ENCODE peak calls at places on chromosome 18, in eight cellular contexts. N is psoas muscle, Y is prostate gland, S is PC-9, T is DND-41, A is mammary epithelial cell, X is cardiac fibroblast, K is lower leg skin. F is an unnamed sample.

GRCh38 chr18:37452015-37452414 is 113.6 kb downstream of the CELF4 start:
- DNase-seq in N (no peak), Y (no peak), S (no peak), T (no peak), A (no peak), X (no peak), K (no peak), F (no peak)

GRCh38 chr18:71431171-71431570 is 1113.0 kb downstream of the CBLN2 start:
- DNase-seq in N (no peak), Y (no peak), S (no peak), T (no peak), A (no peak), X (no peak), K (no peak), F (no peak)

GRCh38 chr18:22324191-22325131 is 93.3 kb downstream of the CTAGE1 start:
- DNase-seq in N (no peak), Y (no peak), S (no peak), T (no peak), A (no peak), X (peak; percentile 66), K (no peak), F (no peak)

GRCh38 chr18:21897811-21898210 is 157.2 kb downstream of the MIB1 start:
- DNase-seq in N (no peak), Y (peak; percentile 22), S (peak; percentile 24), T (peak; percentile 32), A (peak; percentile 39), X (peak; percentile 63), K (no peak), F (no peak)

GRCh38 chr18:63974991-63975390 is 5.1 kb downstream of the SERPINB8 start:
- DNase-seq in N (no peak), Y (no peak), S (no peak), T (peak; percentile 44), A (peak; percentile 45), X (peak; percentile 65), K (no peak), F (no peak)

GRCh38 chr18:54358495-54358793 is 738 bp downstream of the C18orf54 start:
- DNase-seq in N (no peak), Y (no peak), S (no peak), T (no peak), A (peak; percentile 24), X (peak; percentile 29), K (peak; percentile 14), F (no peak)

GRCh38 chr18:51753365-51754057 is 556.0 kb upstream of the MEX3C start:
- DNase-seq in N (no peak), Y (no peak), S (no peak), T (no peak), A (no peak), X (no peak), K (no peak), F (no peak)

GRCh38 chr18:57107141-57107832 is 39.6 kb upstream of the BOD1L2 start:
- DNase-seq in N (no peak), Y (no peak), S (no peak), T (peak; percentile 9), A (peak; percentile 20), X (peak; percentile 26), K (no peak), F (peak; percentile 4)

GRCh38 chr18:73365018-73365417 is 497.2 kb upstream of the NETO1 start:
- DNase-seq in N (no peak), Y (no peak), S (no peak), T (no peak), A (no peak), X (peak; percentile 19), K (no peak), F (no peak)

GRCh38 chr18:7567487-7568425 is 640 bp downstream of the PTPRM start:
- DNase-seq in N (peak; percentile 62), Y (peak; percentile 28), S (peak; percentile 49), T (no peak), A (peak; percentile 54), X (peak; percentile 73), K (peak; percentile 34), F (no peak)

GRCh38 chr18:59114160-59114559 is 25.5 kb upstream of the SEC11C start:
- DNase-seq in N (no peak), Y (no peak), S (no peak), T (no peak), A (no peak), X (no peak), K (no peak), F (no peak)

GRCh38 chr18:68833756-68834155 is 35.9 kb downstream of the CCDC102B start:
- DNase-seq in N (no peak), Y (no peak), S (no peak), T (no peak), A (no peak), X (no peak), K (no peak), F (peak; percentile 27)

GRCh38 chr18:2147866-2148265 is 423.4 kb downstream of the METTL4 start:
- DNase-seq in N (peak; percentile 60), Y (peak; percentile 59), S (no peak), T (no peak), A (peak; percentile 95), X (peak; percentile 71), K (peak; percentile 14), F (no peak)

GRCh38 chr18:58058720-58059119 is 14.7 kb downstream of the NEDD4L start:
- DNase-seq in N (no peak), Y (no peak), S (no peak), T (no peak), A (peak; percentile 44), X (no peak), K (no peak), F (no peak)

GRCh38 chr18:14978962-14979535 is 231.1 kb downstream of the ANKRD30B start:
- DNase-seq in N (no peak), Y (no peak), S (peak; percentile 33), T (peak; percentile 41), A (no peak), X (no peak), K (no peak), F (no peak)

GRCh38 chr18:4510709-4511108 is 55.6 kb upstream of the DLGAP1 start:
- DNase-seq in N (no peak), Y (no peak), S (no peak), T (no peak), A (peak; percentile 0), X (peak; percentile 4), K (no peak), F (no peak)

GRCh38 chr18:715626-716025 is 3.2 kb upstream of the ENOSF1 start:
- DNase-seq in N (no peak), Y (no peak), S (no peak), T (no peak), A (peak; percentile 83), X (peak; percentile 56), K (no peak), F (no peak)

GRCh38 chr18:74804677-74805076 is 207.0 kb downstream of the ZNF407 start:
- DNase-seq in N (no peak), Y (no peak), S (no peak), T (no peak), A (no peak), X (no peak), K (no peak), F (no peak)

GRCh38 chr18:36706313-36706881 is 122.4 kb downstream of the TPGS2 start:
- DNase-seq in N (no peak), Y (no peak), S (no peak), T (no peak), A (no peak), X (no peak), K (no peak), F (no peak)

GRCh38 chr18:4134691-4135090 is 320.4 kb downstream of the DLGAP1 start:
- DNase-seq in N (no peak), Y (no peak), S (no peak), T (no peak), A (no peak), X (no peak), K (no peak), F (no peak)

DNA sequence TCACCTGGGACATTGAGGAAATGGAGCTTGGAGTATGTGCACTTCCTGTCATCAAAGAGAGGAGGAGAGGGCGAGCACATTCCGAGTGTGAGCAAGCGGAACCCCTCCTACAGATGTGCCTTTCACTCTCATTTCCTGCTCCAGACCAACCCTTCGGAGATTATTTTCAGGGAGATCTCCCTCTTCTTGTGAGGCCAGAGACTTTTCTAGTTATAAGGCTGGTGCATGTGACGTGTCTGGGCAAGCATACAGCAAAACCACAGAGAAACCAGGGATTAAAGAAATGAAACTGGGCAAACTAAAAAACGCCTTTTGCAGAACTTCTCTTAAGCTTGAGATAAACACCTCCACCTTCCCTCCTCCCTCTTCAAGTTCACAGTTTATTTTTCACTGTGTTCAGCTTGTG is 409.2 kb upstream of the TCF4 start:
- DNase-seq in N (no peak), Y (no peak), S (no peak), T (no peak), A (peak; percentile 72), X (peak; percentile 19), K (no peak), F (no peak)
- TF ChIP-seq CTCF in N (no peak), Y (no peak), S (no peak), T (no peak), A (no peak), X (peak; percentile 17), K (no peak), F (no peak)

DNA sequence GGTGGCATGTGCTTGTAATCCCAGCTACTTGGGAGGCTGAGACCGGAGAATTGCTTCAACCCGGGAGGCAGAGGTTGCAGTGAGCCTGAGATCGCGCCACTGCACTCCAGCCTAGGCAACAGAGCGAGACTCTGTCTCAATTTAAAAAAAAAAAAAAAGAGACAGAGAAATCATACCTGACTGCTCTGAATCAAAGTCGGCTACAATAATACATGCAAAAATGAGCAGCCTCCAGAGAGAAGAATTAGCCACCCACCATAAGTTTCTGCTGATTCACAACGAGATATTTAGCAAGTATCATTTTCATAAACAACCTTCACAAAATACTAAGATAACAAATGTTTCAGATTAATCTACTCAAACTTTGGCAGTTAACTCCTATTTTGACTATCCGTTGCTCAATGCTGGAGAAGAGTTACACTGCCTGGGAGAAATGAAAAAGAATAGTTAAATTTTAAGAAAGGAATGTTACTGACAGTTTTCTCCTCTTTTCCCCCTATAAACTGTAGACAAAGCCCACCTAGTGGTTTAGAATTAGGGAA is 1.5 kb downstream of the OSBPL1A start:
- DNase-seq in N (no peak), Y (no peak), S (no peak), T (no peak), A (no peak), X (no peak), K (no peak), F (no peak)
- H3K4me3 ChIP-seq in N (no peak overlapping the region), Y (no peak overlapping the region), S (peak overlapping the region; percentile 71), T (no peak overlapping the region), A (no peak overlapping the region), X (no peak overlapping the region), K (no peak overlapping the region), F (peak overlapping the region; percentile 84)

GRCh38 chr18:35030234-35030989 is 10.8 kb upstream of the MAPRE2 start:
- DNase-seq in N (no peak), Y (no peak), S (no peak), T (peak; percentile 63), A (no peak), X (no peak), K (no peak), F (no peak)
- TF ChIP-seq CTCF in N (no peak), Y (no peak), S (no peak), T (no peak), A (no peak), X (no peak), K (no peak), F (no peak)

GRCh38 chr18:78730564-78731422 is 248.8 kb upstream of the SALL3 start:
- DNase-seq in N (no peak), Y (no peak), S (no peak), T (no peak), A (no peak), X (no peak), K (no peak), F (no peak)
- H3K4me3 ChIP-seq in N (no peak overlapping the region), Y (no peak overlapping the region), S (no peak overlapping the region), T (no peak overlapping the region), A (no peak overlapping the region), X (no peak overlapping the region), K (no peak overlapping the region), F (no peak overlapping the region)

F was measured in LNCaP clone FGC.